ENCODE peak calls at places on chromosomes 13 and 19, in nine cellular contexts. K is dorsolateral prefrontal cortex, S is upper lobe of right lung, C is heart left ventricle, E is GM23248, R is neural progenitor cell, H is cardiac muscle cell, N is K562, D is H9. A is an unnamed sample.

GRCh38 chr13:88042489-88042888 is 371.3 kb downstream of the SLITRK5 start:
- DNase-seq in C (no peak), S (no peak), N (no peak), E (no peak), D (no peak), K (no peak), R (no peak), H (no peak), A (no peak)

GRCh38 chr19:46861691-46862503 is 1.1 kb downstream of the ARHGAP35 start:
- DNase-seq in R (peak; percentile 54), N (peak; percentile 49), C (peak; percentile 30), D (no peak), K (no peak), E (peak; percentile 64), H (peak; percentile 63), S (peak; percentile 68), A (no peak)

GRCh38 chr13:80235131-80235530 is 105.8 kb downstream of the SPRY2 start:
- DNase-seq in H (no peak), R (no peak), N (no peak), K (no peak), E (no peak), S (no peak), C (no peak), D (no peak), A (no peak)

GRCh38 chr19:8630796-8631424 is 477 bp downstream of the NFILZ start:
- DNase-seq in H (no peak), S (no peak), N (no peak), K (no peak), E (no peak), R (peak; percentile 56), C (no peak), D (no peak), A (no peak)

GRCh38 chr13:20671789-20672188 is 31.7 kb upstream of the IL17D start:
- DNase-seq in E (no peak), D (no peak), R (no peak), C (no peak), S (no peak), H (no peak), K (no peak), N (no peak), A (no peak)

GRCh38 chr19:18649371-18650047 is 12.7 kb downstream of the KLHL26 start:
- DNase-seq in R (peak; percentile 46), N (no peak), C (peak; percentile 92), H (peak; percentile 53), K (peak; percentile 66), D (peak; percentile 62), E (peak; percentile 52), S (peak; percentile 77), A (no peak)

GRCh38 chr13:41700790-41701310 is 243.5 kb downstream of the RGCC start:
- DNase-seq in N (peak; percentile 28), R (no peak), E (peak; percentile 82), D (no peak), C (peak; percentile 30), H (no peak), S (no peak), K (no peak), A (no peak)

GRCh38 chr13:103812966-103813365 is 746.7 kb upstream of the SLC10A2 start:
- DNase-seq in R (no peak), E (no peak), D (no peak), S (no peak), C (no peak), K (no peak), H (no peak), N (no peak), A (no peak)

GRCh38 chr13:46698910-46699460 is 98.0 kb downstream of the ESD start:
- DNase-seq in D (no peak), C (no peak), K (no peak), S (no peak), E (no peak), R (no peak), N (peak; percentile 28), H (no peak), A (no peak)

GRCh38 chr19:38924383-38924782 is 6.2 kb downstream of the SARS2 start:
- DNase-seq in H (no peak), S (no peak), K (no peak), N (no peak), C (no peak), R (no peak), E (no peak), D (no peak), A (no peak)

GRCh38 chr13:101626925-101627555 is 174.6 kb downstream of the ITGBL1 start:
- DNase-seq in H (no peak), E (peak; percentile 46), N (no peak), C (no peak), R (no peak), D (no peak), S (no peak), K (no peak), A (no peak)

GRCh38 chr19:1247747-1248453 is 483 bp upstream of the MIDN start:
- DNase-seq in E (peak; percentile 87), H (no peak), R (peak; percentile 69), C (peak; percentile 85), N (peak; percentile 86), K (no peak), D (peak; percentile 75), S (peak; percentile 90), A (no peak)

GRCh38 chr19:55080915-55081772 is 5.5 kb downstream of the EPS8L1 start:
- DNase-seq in C (peak; percentile 83), H (peak; percentile 80), N (peak; percentile 95), S (peak; percentile 95), D (peak; percentile 99), R (peak; percentile 85), E (peak; percentile 58), K (no peak), A (no peak)

GRCh38 chr13:113562085-113562749 is 22.3 kb upstream of the TFDP1 start:
- DNase-seq in K (peak; percentile 71), R (peak; percentile 93), N (peak; percentile 67), E (peak; percentile 80), H (peak; percentile 84), S (peak; percentile 72), D (peak; percentile 87), C (peak; percentile 73), A (no peak)

GRCh38 chr13:80841346-80841882 is 500.5 kb upstream of the SPRY2 start:
- DNase-seq in K (no peak), H (no peak), C (no peak), N (no peak), R (no peak), E (no peak), D (no peak), S (no peak), A (no peak)

GRCh38 chr13:50691176-50691681 is 152.3 kb downstream of the DLEU7 start:
- DNase-seq in C (no peak), H (peak; percentile 61), S (no peak), D (no peak), K (no peak), R (no peak), E (no peak), N (no peak), A (no peak)

GRCh38 chr13:21717817-21718216 is 46.9 kb downstream of the FGF9 start:
- DNase-seq in C (no peak), R (peak; percentile 26), N (no peak), D (peak; percentile 58), H (no peak), K (no peak), S (no peak), E (no peak), A (no peak)

GRCh38 chr13:37118002-37118401 is 12.5 kb upstream of the CSNK1A1L start:
- DNase-seq in R (no peak), K (no peak), E (no peak), N (no peak), S (no peak), H (no peak), D (no peak), C (peak; percentile 73), A (no peak)

GRCh38 chr13:43846496-43846895 is 33.0 kb downstream of the CCDC122 start:
- DNase-seq in H (no peak), R (no peak), D (no peak), N (no peak), E (peak; percentile 78), S (no peak), C (no peak), K (no peak), A (no peak)

GRCh38 chr19:58020985-58021384 is 12.8 kb upstream of the ZSCAN1 start:
- DNase-seq in C (no peak), D (no peak), K (no peak), H (no peak), R (no peak), N (no peak), S (no peak), E (no peak), A (no peak)

GRCh38 chr19:3544742-3545668 is 6.0 kb downstream of the TEKTIP1 start:
- DNase-seq in K (peak; percentile 88), E (peak; percentile 62), N (peak; percentile 84), D (peak; percentile 90), C (peak; percentile 66), R (peak; percentile 60), H (peak; percentile 55), S (peak; percentile 87), A (no peak)
- H3K27ac ChIP-seq in K (peak overlapping the region; percentile 96), E (no peak overlapping the region), N (no peak overlapping the region), D (no peak overlapping the region), C (no peak overlapping the region), R (no peak overlapping the region), H (no peak overlapping the region), S (no peak overlapping the region), A (peak overlapping the region; percentile 40)

DNA sequence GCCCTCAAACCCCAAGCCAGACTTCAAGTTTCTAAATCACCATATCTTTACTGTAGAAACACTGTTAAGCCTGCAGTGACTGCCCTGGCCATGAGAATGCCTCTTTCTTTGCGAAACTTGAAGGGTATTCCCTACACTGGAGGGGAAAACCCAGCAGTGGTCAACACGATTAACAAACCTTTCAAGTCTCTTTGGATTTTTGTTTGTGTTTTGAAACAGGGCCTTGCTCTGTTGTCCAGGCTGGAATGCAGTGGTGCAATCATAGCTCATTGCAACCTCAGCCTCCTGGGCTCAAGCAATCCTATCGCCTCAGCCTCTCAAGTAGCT is 17.4 kb upstream of the POMP start:
- DNase-seq in K (no peak), N (no peak), R (no peak), E (no peak), C (no peak), H (no peak), D (no peak), S (no peak), A (no peak)
- H3K27ac ChIP-seq in K (peak overlapping the region; percentile 57), N (no peak overlapping the region), R (no peak overlapping the region), E (no peak overlapping the region), C (peak overlapping the region; percentile 71), H (no peak overlapping the region), D (no peak overlapping the region), S (no peak overlapping the region), A (no peak overlapping the region)

GRCh38 chr19:41810301-41810700 is 13.9 kb downstream of the CEACAM3 start:
- DNase-seq in S (no peak), R (no peak), H (no peak), D (no peak), C (no peak), E (no peak), K (no peak), N (no peak), A (no peak)
- H3K27ac ChIP-seq in S (no peak overlapping the region), R (no peak overlapping the region), H (no peak overlapping the region), D (no peak overlapping the region), C (no peak overlapping the region), E (no peak overlapping the region), K (no peak overlapping the region), N (no peak overlapping the region), A (no peak overlapping the region)

DNA sequence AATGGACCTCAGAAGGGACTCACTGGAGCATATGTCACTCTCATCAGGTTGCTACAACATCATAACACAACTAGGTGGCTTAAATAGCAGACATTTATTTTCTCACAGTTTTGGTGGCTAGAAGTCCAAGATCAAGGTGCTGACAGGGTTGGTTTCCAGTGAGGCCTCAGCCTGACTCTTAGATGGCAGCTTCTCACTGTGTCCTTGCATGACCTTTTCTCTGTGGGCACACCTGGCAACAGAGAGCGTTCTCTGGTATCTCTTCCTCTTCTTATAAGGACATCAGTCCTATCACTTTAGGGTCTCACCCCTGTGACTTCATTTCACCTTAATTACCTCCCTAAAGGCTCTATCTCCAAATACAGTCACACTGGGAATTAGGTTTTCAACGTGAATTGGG is 74.5 kb downstream of the CYSLTR2 start:
- DNase-seq in S (no peak), R (no peak), C (no peak), K (no peak), N (no peak), H (no peak), D (no peak), E (no peak), A (no peak)
- H3K27ac ChIP-seq in S (no peak overlapping the region), R (no peak overlapping the region), C (peak overlapping the region; percentile 82), K (no peak overlapping the region), N (no peak overlapping the region), H (no peak overlapping the region), D (no peak overlapping the region), E (no peak overlapping the region), A (no peak overlapping the region)